ENCODE peak calls at places on chromosome 7, in six cellular contexts. S is mammary epithelial cell, K is HCT116, G is GM23248, A is endothelial cell of umbilical vein, I is OCI-LY7. M is an unnamed sample.

GRCh38 chr7:561631-562393 is 42.2 kb upstream of the PDGFA start:
- DNase-seq in S (no peak), K (no peak), G (no peak), A (no peak), I (no peak), M (no peak)

GRCh38 chr7:516216-516605 is 3.4 kb downstream of the PDGFA start:
- DNase-seq in S (no peak), K (no peak), G (no peak), A (no peak), I (no peak), M (no peak)

GRCh38 chr7:1681581-1681980 is 11.5 kb downstream of the ELFN1 start:
- DNase-seq in S (no peak), K (no peak), G (no peak), A (no peak), I (peak; percentile 62), M (peak; percentile 84)

GRCh38 chr7:132446265-132446664 is 130.0 kb downstream of the PLXNA4 start:
- DNase-seq in S (no peak), K (no peak), G (no peak), A (no peak), I (peak; percentile 3), M (no peak)

GRCh38 chr7:70638381-70639128 is 493.4 kb upstream of the GALNT17 start:
- DNase-seq in S (no peak), K (no peak), G (no peak), A (no peak), I (no peak), M (no peak)

GRCh38 chr7:151721694-151722093 is 155.2 kb downstream of the PRKAG2 start:
- DNase-seq in S (no peak), K (no peak), G (no peak), A (no peak), I (no peak), M (no peak)

GRCh38 chr7:881441-882234 is 5.3 kb downstream of the GET4 start:
- DNase-seq in S (no peak), K (no peak), G (no peak), A (no peak), I (no peak), M (no peak)

GRCh38 chr7:137331378-137331777 is 12.2 kb downstream of the PTN start:
- DNase-seq in S (no peak), K (no peak), G (peak; percentile 23), A (no peak), I (no peak), M (no peak)

GRCh38 chr7:132878228-132878919 is 203.5 kb downstream of the CHCHD3 start:
- DNase-seq in S (peak; percentile 58), K (no peak), G (no peak), A (no peak), I (no peak), M (no peak)

GRCh38 chr7:45102785-45103712 is 8.4 kb downstream of the TBRG4 start:
- DNase-seq in S (no peak), K (no peak), G (no peak), A (no peak), I (no peak), M (no peak)

GRCh38 chr7:803243-803635 is 29.0 kb upstream of the SUN1 start:
- DNase-seq in S (no peak), K (no peak), G (no peak), A (no peak), I (no peak), M (no peak)

GRCh38 chr7:7653568-7654187 is 13.1 kb downstream of the UMAD1 start:
- DNase-seq in S (no peak), K (peak; percentile 28), G (peak; percentile 23), A (no peak), I (peak; percentile 57), M (peak; percentile 79)

GRCh38 chr7:127870231-127870907 is 160.9 kb downstream of the LRRC4 start:
- DNase-seq in S (no peak), K (no peak), G (no peak), A (peak; percentile 41), I (peak; percentile 48), M (peak; percentile 48)

GRCh38 chr7:130216750-130217149 is 9.1 kb downstream of the SSMEM1 start:
- DNase-seq in S (no peak), K (no peak), G (no peak), A (no peak), I (no peak), M (no peak)

GRCh38 chr7:112509390-112509789 is 28.6 kb downstream of the LSMEM1 start:
- DNase-seq in S (no peak), K (no peak), G (peak; percentile 14), A (no peak), I (no peak), M (no peak)

GRCh38 chr7:37832194-37832593 is 16.2 kb upstream of the NME8 start:
- DNase-seq in S (no peak), K (no peak), G (peak; percentile 7), A (peak; percentile 52), I (no peak), M (no peak)

GRCh38 chr7:117124585-117125220 is 171.4 kb downstream of the ST7 start:
- DNase-seq in S (peak; percentile 88), K (peak; percentile 90), G (peak; percentile 97), A (peak; percentile 96), I (no peak), M (no peak)

GRCh38 chr7:137626469-137627067 is 220.2 kb downstream of the DGKI start:
- DNase-seq in S (peak; percentile 41), K (peak; percentile 31), G (peak; percentile 73), A (peak; percentile 54), I (peak; percentile 25), M (peak; percentile 87)

GRCh38 chr7:94654764-94655561 is 970 bp downstream of the SGCE start:
- DNase-seq in S (peak; percentile 68), K (no peak), G (peak; percentile 75), A (peak; percentile 42), I (peak; percentile 7), M (peak; percentile 58)

GRCh38 chr7:66747385-66748126 is 7.0 kb downstream of the RABGEF1 start:
- DNase-seq in S (no peak), K (no peak), G (peak; percentile 41), A (no peak), I (no peak), M (no peak)

GRCh38 chr7:51472017-51472296 is 155.3 kb upstream of the COBL start:
- DNase-seq in S (no peak), K (no peak), G (no peak), A (no peak), I (no peak), M (no peak)

GRCh38 chr7:151086802-151087246 is 549 bp downstream of the AGAP3 start:
- DNase-seq in S (peak; percentile 35), K (no peak), G (peak; percentile 76), A (no peak), I (no peak), M (no peak)

GRCh38 chr7:47501406-47501805 is 80.5 kb downstream of the TNS3 start:
- DNase-seq in S (no peak), K (no peak), G (peak; percentile 73), A (no peak), I (no peak), M (peak; percentile 55)

GRCh38 chr7:5523052-5523711 is 99.5 kb upstream of the TNRC18 start:
- DNase-seq in S (no peak), K (no peak), G (peak; percentile 27), A (no peak), I (no peak), M (peak; percentile 79)

DNA sequence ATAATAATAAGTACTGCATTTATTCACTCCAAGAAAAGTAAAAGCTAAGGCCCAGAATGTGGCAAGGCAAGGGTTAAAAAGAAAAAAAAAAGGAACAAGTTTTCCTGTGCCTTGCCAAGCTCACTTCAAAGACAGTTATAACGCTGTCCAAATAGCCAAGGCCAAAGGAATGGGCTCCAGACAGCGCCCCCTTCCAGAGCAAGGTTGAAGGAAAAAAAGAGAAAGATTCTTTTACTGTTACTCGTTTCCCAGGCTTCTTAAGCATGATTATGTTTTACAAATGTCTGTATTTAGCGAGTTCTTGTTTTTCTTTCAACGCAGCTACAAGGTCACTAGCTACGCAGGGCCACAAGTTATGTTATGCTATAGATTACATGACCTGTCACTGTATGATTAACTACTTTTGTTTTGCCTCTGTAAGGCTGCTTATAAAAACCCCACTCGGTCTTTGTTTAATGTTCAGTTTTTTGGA is 9.1 kb upstream of the EIF4H start:
- DNase-seq in S (no peak), K (no peak), G (peak; percentile 57), A (peak; percentile 31), I (no peak), M (peak; percentile 58)
- H2AFZ ChIP-seq in S (no peak overlapping the region), K (peak overlapping the region; percentile 74), G (peak overlapping the region; percentile 12), A (peak overlapping the region; percentile 34), I (no peak overlapping the region), M (no peak overlapping the region)

GRCh38 chr7:157691521-157692155 is 354.8 kb downstream of the DNAJB6 start:
- DNase-seq in S (no peak), K (no peak), G (no peak), A (peak; percentile 4), I (no peak), M (no peak)
- H3K4me1 ChIP-seq in S (no peaks in the 10 kb centered on the region), K (peaks cover 13% of the 10 kb centered on the region), G (no peaks in the 10 kb centered on the region), A (no peaks in the 10 kb centered on the region), I (no peaks in the 10 kb centered on the region), M (no peaks in the 10 kb centered on the region)

DNA sequence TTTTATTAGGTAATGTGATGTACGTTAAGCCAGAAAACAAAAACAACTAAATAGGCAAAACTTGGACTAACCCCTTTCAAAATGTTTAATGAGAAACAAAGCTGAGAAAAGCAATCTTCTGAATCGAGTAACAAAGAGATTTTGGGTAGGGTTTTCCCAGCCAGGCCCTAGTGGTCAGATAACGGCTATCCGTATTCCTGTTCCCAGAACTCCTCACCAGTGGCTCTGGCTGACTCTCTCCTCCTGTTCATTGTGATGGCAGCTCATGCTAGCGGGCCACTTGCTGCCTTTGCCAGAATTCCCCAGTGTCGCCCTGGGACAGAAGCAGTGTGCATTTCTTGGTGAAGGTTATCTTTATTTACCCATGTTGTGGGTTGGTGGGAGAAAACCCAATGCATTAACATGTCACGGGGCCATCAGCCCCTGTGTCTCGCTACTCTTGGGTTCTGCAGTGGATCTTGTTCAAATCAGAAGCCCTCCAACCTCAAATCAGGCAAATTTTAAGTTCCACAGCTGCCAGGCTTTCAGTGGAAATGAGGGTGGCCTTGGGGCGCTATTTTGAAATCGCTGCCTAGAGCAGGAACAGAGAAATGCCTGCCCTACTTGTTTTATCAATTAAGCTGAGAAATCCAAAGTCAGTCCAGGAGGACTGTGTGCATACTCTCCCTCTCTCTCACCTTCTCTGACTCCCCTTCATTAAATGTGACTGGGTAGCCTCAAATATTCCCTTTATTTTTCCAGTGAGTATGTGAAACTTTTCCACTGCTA is 164.5 kb upstream of the NPVF start:
- DNase-seq in S (no peak), K (no peak), G (no peak), A (no peak), I (no peak), M (no peak)
- H2AFZ ChIP-seq in S (no peak overlapping the region), K (no peak overlapping the region), G (no peak overlapping the region), A (no peak overlapping the region), I (no peak overlapping the region), M (no peak overlapping the region)

DNA sequence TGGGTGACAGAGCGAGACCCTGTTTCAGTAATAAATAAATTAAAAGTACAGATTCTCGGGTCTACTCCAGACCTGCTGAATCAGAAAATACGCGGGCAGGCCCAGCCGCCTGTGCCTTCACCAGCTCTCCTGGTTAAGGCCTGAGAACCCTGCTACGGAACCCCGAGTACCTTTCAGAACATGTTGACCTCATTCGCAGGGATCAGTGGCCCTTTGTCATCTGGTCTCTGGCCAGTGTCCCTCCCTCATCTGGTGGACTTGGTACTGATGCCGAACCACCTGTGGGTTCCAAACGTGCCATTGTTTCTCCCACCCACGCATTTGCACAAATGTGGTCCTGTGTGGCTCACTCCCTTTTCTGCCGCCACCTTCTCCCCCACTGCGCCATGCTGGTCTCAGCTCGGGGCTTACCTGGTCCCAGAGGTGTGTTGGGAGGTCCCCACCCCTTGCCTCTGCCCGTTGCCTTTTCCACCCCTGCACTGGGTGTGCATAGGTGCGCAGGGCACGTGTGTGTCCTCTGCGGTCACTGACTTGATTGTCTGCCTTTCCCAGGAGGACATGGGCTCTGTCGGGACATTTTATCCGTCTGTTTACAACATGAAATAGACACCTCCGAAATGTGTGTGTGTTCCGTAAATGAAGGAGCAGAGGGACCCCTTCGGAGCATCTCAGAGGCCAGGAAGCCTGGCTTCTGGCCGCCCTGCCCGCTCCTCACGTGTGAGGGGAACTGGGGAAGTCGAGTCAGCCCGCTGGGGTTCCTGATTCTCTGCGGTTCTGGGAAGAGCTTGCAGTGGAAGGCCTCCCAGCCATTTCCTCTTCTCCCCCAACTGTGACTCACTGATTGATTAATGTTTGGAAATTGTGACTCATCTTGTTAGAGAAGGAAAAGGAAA is 135.2 kb downstream of the CUX1 start:
- DNase-seq in S (peak; percentile 24), K (peak; percentile 86), G (peak; percentile 91), A (peak; percentile 96), I (no peak), M (no peak)
- H3K4me1 ChIP-seq in S (peaks cover 5% of the 10 kb centered on the region), K (peaks cover 83% of the 10 kb centered on the region), G (peaks cover 25% of the 10 kb centered on the region), A (peaks cover 34% of the 10 kb centered on the region), I (peaks cover 64% of the 10 kb centered on the region), M (peaks cover 83% of the 10 kb centered on the region)